ENCODE peak calls at places on chromosomes 16 and 17, in ten cellular contexts. One of them, this sample, is unnamed.
A peak's percentile ranks its signal among the peaks of the same experiment; 100 is the strongest.

GRCh38 chr16:35298460-35299243 is 1839.2 kb downstream of the TP53TG3F start:
- DNase-seq in LoVo: no peak
- DNase-seq in germinal center: no peak
- DNase-seq in effector memory CD4-positive, alpha-beta T cell: no peak
- DNase-seq in lower leg skin: no peak
- DNase-seq in CD4-positive, alpha-beta T cell: no peak
- DNase-seq in mammary epithelial cell: peak; percentile 38
- DNase-seq in fibroblast of pulmonary artery: no peak
- DNase-seq in GM23248: no peak
- DNase-seq in PC-9: no peak
- DNase-seq in this sample: no peak

GRCh38 chr16:23609929-23610328 is 13.8 kb upstream of the NDUFAB1 start:
- DNase-seq in LoVo: no peak
- DNase-seq in germinal center: no peak
- DNase-seq in effector memory CD4-positive, alpha-beta T cell: no peak
- DNase-seq in lower leg skin: no peak
- DNase-seq in CD4-positive, alpha-beta T cell: no peak
- DNase-seq in mammary epithelial cell: no peak
- DNase-seq in fibroblast of pulmonary artery: no peak
- DNase-seq in GM23248: no peak
- DNase-seq in PC-9: no peak
- DNase-seq in this sample: no peak

GRCh38 chr17:33725675-33726271 is 432.7 kb upstream of the ASIC2 start:
- DNase-seq in LoVo: peak; percentile 41
- DNase-seq in germinal center: peak; percentile 24
- DNase-seq in effector memory CD4-positive, alpha-beta T cell: no peak
- DNase-seq in lower leg skin: no peak
- DNase-seq in CD4-positive, alpha-beta T cell: no peak
- DNase-seq in mammary epithelial cell: no peak
- DNase-seq in fibroblast of pulmonary artery: peak; percentile 34
- DNase-seq in GM23248: peak; percentile 48
- DNase-seq in PC-9: no peak
- DNase-seq in this sample: peak; percentile 57

GRCh38 chr17:68006797-68007196 is 10.5 kb upstream of the C17orf58 start:
- DNase-seq in LoVo: no peak
- DNase-seq in germinal center: no peak
- DNase-seq in effector memory CD4-positive, alpha-beta T cell: no peak
- DNase-seq in lower leg skin: no peak
- DNase-seq in CD4-positive, alpha-beta T cell: no peak
- DNase-seq in mammary epithelial cell: no peak
- DNase-seq in fibroblast of pulmonary artery: peak; percentile 27
- DNase-seq in GM23248: no peak
- DNase-seq in PC-9: no peak
- DNase-seq in this sample: no peak

GRCh38 chr16:57028086-57028485 is 38.7 kb downstream of the NLRC5 start:
- DNase-seq in LoVo: no peak
- DNase-seq in germinal center: no peak
- DNase-seq in effector memory CD4-positive, alpha-beta T cell: no peak
- DNase-seq in lower leg skin: no peak
- DNase-seq in CD4-positive, alpha-beta T cell: no peak
- DNase-seq in mammary epithelial cell: peak; percentile 16
- DNase-seq in fibroblast of pulmonary artery: no peak
- DNase-seq in GM23248: no peak
- DNase-seq in PC-9: peak; percentile 82
- DNase-seq in this sample: peak; percentile 21

GRCh38 chr17:75065562-75066151 is 18.6 kb downstream of the KCTD2 start:
- DNase-seq in LoVo: no peak
- DNase-seq in germinal center: no peak
- DNase-seq in effector memory CD4-positive, alpha-beta T cell: no peak
- DNase-seq in lower leg skin: no peak
- DNase-seq in CD4-positive, alpha-beta T cell: no peak
- DNase-seq in mammary epithelial cell: no peak
- DNase-seq in fibroblast of pulmonary artery: peak; percentile 43
- DNase-seq in GM23248: peak; percentile 63
- DNase-seq in PC-9: no peak
- DNase-seq in this sample: no peak

GRCh38 chr17:81420769-81421462 is 25.7 kb downstream of the BAHCC1 start:
- DNase-seq in LoVo: no peak
- DNase-seq in germinal center: no peak
- DNase-seq in effector memory CD4-positive, alpha-beta T cell: no peak
- DNase-seq in lower leg skin: peak; percentile 91
- DNase-seq in CD4-positive, alpha-beta T cell: no peak
- DNase-seq in mammary epithelial cell: no peak
- DNase-seq in fibroblast of pulmonary artery: peak; percentile 48
- DNase-seq in GM23248: peak; percentile 77
- DNase-seq in PC-9: no peak
- DNase-seq in this sample: no peak

GRCh38 chr16:31331141-31331764 is 23.7 kb upstream of the ITGAX start:
- DNase-seq in LoVo: no peak
- DNase-seq in germinal center: no peak
- DNase-seq in effector memory CD4-positive, alpha-beta T cell: no peak
- DNase-seq in lower leg skin: no peak
- DNase-seq in CD4-positive, alpha-beta T cell: peak; percentile 48
- DNase-seq in mammary epithelial cell: no peak
- DNase-seq in fibroblast of pulmonary artery: no peak
- DNase-seq in GM23248: no peak
- DNase-seq in PC-9: no peak
- DNase-seq in this sample: no peak